ENCODE peak calls at places on chromosomes 3 and 15, in eight cellular contexts. A is spleen; E is left ventricle myocardium inferior; T is right cardiac atrium; J is aorta; P is CD8-positive, alpha-beta T cell; Y is lung; N is cardiac muscle cell. X is an unnamed sample. For H3K4me1, the result is how much of the 10 kb centered on the place peaks cover.

GRCh38 chr3:126983653-126984390 is 907 bp downstream of the PLXNA1 start:
- DNase-seq in A (peak), E (no peak), N (peak), T (no peak), J (no peak), P (peak), Y (no peak), X (peak)

GRCh38 chr3:155871746-155872158 is 1.3 kb downstream of the GMPS start:
- DNase-seq in T (no peak), J (no peak), A (no peak), P (no peak), E (no peak), Y (no peak), N (no peak), X (no peak)

GRCh38 chr3:139794469-139795265 is 116.9 kb upstream of the NMNAT3 start:
- DNase-seq in J (no peak), N (no peak), Y (no peak), P (no peak), E (no peak), T (no peak), A (no peak), X (no peak)

GRCh38 chr3:182349051-182349450 is 444.3 kb upstream of the ATP11B start:
- DNase-seq in N (no peak), Y (no peak), E (no peak), T (no peak), P (no peak), J (no peak), A (no peak), X (no peak)

GRCh38 chr3:48428863-48429415 is 947 bp downstream of the PLXNB1 start:
- DNase-seq in T (peak), P (peak), E (peak), Y (no peak), J (peak), A (no peak), N (peak), X (peak)

GRCh38 chr3:79200456-79200855 is 567.3 kb downstream of the ROBO1 start:
- DNase-seq in P (no peak), A (no peak), N (no peak), T (no peak), Y (no peak), J (no peak), E (no peak), X (no peak)

GRCh38 chr15:80436511-80437307 is 32.5 kb downstream of the ARNT2 start:
- DNase-seq in E (no peak), P (no peak), A (peak), J (no peak), N (no peak), Y (no peak), T (no peak), X (no peak)

GRCh38 chr3:134791992-134792391 is 3.1 kb upstream of the EPHB1 start:
- DNase-seq in T (no peak), E (no peak), N (no peak), A (no peak), J (no peak), Y (no peak), P (no peak), X (no peak)

GRCh38 chr15:56351957-56352506 is 13.2 kb upstream of the TEX9 start:
- DNase-seq in J (no peak), Y (no peak), P (no peak), A (no peak), T (no peak), N (no peak), E (no peak), X (no peak)

GRCh38 chr3:147162743-147163142 is 243.6 kb downstream of the ZIC4 start:
- DNase-seq in E (no peak), P (no peak), J (no peak), Y (no peak), A (no peak), N (no peak), T (no peak), X (no peak)

GRCh38 chr3:64082917-64083587 is 59.8 kb upstream of the PSMD6 start:
- DNase-seq in E (no peak), Y (no peak), P (no peak), A (no peak), J (no peak), N (no peak), T (no peak), X (no peak)

DNA sequence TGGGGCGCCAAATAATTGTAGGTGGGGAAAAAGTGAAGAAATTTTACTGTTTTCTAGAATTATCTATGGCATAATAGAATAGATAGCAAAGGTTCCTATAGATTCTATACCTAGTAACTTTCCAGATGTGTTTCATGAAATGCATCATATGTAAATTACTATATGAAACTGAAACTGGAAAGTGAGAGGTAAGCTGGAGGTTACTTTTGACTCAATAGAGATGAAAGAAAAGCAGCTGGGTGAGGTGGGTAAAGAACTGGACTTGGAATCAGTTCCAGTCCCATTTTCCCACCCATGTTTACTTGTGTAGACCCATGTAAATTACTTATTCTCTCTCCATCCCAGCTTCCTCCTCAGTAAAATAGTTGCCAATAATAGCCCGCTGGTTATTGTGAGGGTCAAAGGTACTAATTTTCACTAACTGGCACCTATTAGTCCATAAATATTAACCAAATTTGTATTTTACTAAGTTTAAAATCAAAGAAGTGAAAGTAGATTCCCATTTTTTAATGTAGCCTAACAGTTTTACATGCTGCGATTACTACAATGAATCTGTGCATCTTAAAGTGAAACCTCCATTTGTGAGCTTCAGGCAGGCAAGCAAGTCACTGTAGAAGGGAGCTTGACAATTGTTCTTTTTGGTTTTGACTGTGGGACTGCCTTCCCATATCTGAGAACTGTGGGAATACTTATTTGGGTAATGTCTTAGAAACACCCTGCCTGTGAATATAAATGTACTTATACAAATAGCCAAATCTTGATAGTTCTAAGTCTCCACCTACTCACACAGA is 312.1 kb downstream of the SLC9A9 start:
- DNase-seq in T (no peak), J (no peak), N (no peak), Y (no peak), P (no peak), A (no peak), E (no peak), X (no peak)
- H3K4me1 ChIP-seq in T (under half), J (under half), N (under half), Y (under half), P (under half), A (under half), E (under half), X (under half)

GRCh38 chr15:70198441-70199123 is 100.9 kb upstream of the TLE3 start:
- DNase-seq in N (no peak), J (no peak), T (no peak), Y (no peak), A (peak), E (no peak), P (no peak), X (no peak)
- H3K4me1 ChIP-seq in N (under half), J (under half), T (under half), Y (under half), A (under half), E (under half), P (under half), X (under half)

GRCh38 chr3:29337565-29337964 is 56.7 kb downstream of the RBMS3 start:
- DNase-seq in J (no peak), E (no peak), T (no peak), N (no peak), Y (no peak), P (no peak), A (no peak), X (no peak)
- H3K4me1 ChIP-seq in J (under half), E (half or more), T (under half), N (under half), Y (under half), P (under half), A (under half), X (under half)

GRCh38 chr3:188185717-188186236 is 31.8 kb downstream of the LPP start:
- DNase-seq in T (no peak), N (peak), J (no peak), E (no peak), P (no peak), A (peak), Y (peak), X (no peak)

GRCh38 chr3:188184649-188185048 is 30.7 kb downstream of the LPP start:
- DNase-seq in T (no peak), E (no peak), N (no peak), P (no peak), Y (no peak), A (no peak), J (no peak), X (no peak)

GRCh38 chr3:188187055-188187454 is 33.1 kb downstream of the LPP start:
- DNase-seq in E (no peak), A (no peak), Y (no peak), N (no peak), T (no peak), J (no peak), P (no peak), X (no peak)

GRCh38 chr3:188183452-188183851 is 29.5 kb downstream of the LPP start:
- DNase-seq in P (no peak), J (no peak), E (no peak), T (no peak), N (no peak), Y (no peak), A (no peak), X (no peak)

DNA sequence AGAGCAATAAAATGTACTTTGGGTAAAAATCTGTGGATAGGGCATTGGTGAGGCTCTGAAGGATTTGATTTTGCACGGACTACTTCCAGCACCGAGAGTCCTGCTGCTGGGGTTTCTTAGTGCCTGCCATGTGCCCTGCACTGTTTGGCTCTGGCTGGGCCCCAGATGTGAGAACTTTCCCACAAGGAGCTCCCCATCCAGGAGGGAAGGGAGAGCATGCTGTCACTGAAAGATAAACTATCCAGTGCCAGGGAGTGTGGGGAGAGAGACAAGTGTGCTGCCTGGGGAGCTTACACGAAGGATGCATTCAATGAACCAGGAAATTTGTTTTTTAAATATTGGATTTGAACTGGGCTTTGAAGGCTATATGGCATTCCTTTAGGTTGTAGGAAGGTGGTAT is 30.2 kb downstream of the LPP start:
- DNase-seq in T (no peak), A (no peak), E (no peak), N (no peak), P (no peak), Y (no peak), J (no peak), X (no peak)
- H3K4me1 ChIP-seq in T (under half), A (half or more), E (half or more), N (under half), P (under half), Y (under half), J (under half), X (half or more)

GRCh38 chr15:63019539-63020109 is 22.9 kb upstream of the TPM1 start:
- DNase-seq in J (no peak), T (peak), A (no peak), Y (no peak), P (no peak), N (peak), E (no peak), X (no peak)

GRCh38 chr15:63021031-63021430 is 21.5 kb upstream of the TPM1 start:
- DNase-seq in N (no peak), P (no peak), Y (no peak), A (no peak), J (no peak), E (no peak), T (no peak), X (no peak)

GRCh38 chr15:63020128-63020527 is 22.4 kb upstream of the TPM1 start:
- DNase-seq in T (no peak), J (no peak), Y (no peak), A (no peak), P (no peak), N (no peak), E (no peak), X (no peak)

GRCh38 chr15:63016234-63016633 is 26.3 kb upstream of the TPM1 start:
- DNase-seq in T (no peak), P (no peak), J (no peak), Y (no peak), A (no peak), N (no peak), E (no peak), X (no peak)

DNA sequence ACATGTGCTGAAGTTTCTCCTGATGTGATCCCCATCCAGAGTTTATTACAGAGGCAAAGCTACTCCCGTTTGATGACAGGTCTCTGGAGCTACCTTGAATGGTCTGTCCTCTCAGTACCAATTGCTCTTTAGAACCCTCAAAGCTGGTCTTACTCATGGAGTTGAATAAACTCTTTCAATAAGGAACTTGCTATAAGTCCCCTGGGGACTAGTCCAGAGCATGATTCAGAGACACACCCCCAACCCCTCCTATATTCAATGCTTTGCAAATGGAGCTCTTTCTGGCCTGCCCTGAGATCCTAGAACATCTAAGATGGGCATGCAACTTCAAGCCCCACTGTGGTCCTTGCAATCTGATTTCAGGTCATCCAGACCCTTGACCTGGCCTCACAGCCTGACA is 23.9 kb upstream of the TPM1 start:
- DNase-seq in J (no peak), T (no peak), P (no peak), N (no peak), Y (no peak), A (no peak), E (no peak), X (no peak)
- H3K4me1 ChIP-seq in J (under half), T (under half), P (under half), N (under half), Y (under half), A (under half), E (under half), X (under half)

DNA sequence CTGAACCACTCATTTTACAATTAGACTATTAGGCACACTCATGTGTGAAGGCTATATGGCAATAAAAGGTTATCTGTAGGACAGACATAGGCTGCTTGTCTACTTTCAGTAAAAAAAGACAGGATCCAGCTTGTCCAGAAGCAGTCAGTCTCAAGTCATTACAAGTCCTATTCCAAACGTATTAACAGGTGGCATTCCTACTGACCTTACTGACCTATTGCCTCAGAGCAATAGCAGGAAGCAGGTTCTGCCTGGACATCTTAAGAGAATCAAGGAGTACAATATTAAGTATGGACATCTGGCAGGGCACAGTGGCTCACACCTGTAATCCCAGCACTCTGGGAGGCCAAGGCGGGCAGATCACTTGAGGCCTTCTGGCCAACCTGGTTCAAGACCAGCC is 7.0 kb downstream of the CMTM6 start:
- DNase-seq in E (no peak), P (no peak), J (no peak), Y (no peak), T (no peak), N (no peak), A (no peak), X (no peak)
- H3K4me1 ChIP-seq in E (under half), P (under half), J (under half), Y (under half), T (under half), N (under half), A (half or more), X (under half)

GRCh38 chr3:13628841-13629551 is 80.1 kb downstream of the FBLN2 start:
- DNase-seq in E (no peak), T (no peak), N (no peak), J (no peak), Y (no peak), P (no peak), A (no peak), X (peak)

GRCh38 chr3:13628432-13628831 is 79.5 kb downstream of the FBLN2 start:
- DNase-seq in T (no peak), E (no peak), A (no peak), P (no peak), Y (no peak), N (no peak), J (no peak), X (no peak)

GRCh38 chr3:13626396-13626795 is 77.5 kb downstream of the FBLN2 start:
- DNase-seq in J (peak), P (no peak), T (no peak), A (peak), Y (no peak), E (no peak), N (no peak), X (no peak)

GRCh38 chr3:13627681-13628080 is 78.8 kb downstream of the FBLN2 start:
- DNase-seq in T (no peak), Y (no peak), J (no peak), N (no peak), E (no peak), A (no peak), P (no peak), X (peak)

DNA sequence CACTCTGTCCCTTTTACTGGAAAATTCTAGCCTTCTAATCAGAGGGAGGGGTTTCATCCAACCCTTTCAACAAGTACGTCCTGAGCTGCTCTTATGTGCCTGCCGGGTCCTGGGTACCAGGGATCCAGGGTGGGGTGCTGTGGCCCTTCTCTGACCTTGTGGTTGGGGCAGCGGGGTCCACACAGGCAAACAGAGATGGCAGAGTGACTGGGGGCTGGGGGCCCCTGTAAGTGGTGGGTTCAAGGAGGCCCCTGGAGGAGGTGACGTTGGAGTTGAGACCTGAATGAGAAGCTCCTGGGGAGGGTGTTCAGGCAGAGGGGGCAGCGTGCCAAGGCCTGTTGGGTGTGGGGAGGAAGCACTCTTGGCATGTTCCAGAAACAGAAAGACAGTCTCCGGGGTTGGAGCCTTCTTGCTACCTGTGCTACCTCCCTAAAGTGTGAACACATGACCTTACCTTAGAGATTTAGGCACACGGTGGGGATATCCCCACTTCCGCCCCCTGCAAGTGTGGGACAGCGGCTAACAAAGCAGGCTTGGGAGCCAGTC is 78.1 kb downstream of the FBLN2 start:
- DNase-seq in T (no peak), Y (no peak), E (no peak), P (no peak), A (no peak), J (peak), N (no peak), X (no peak)
- H3K4me1 ChIP-seq in T (under half), Y (under half), E (under half), P (under half), A (under half), J (under half), N (under half), X (under half)

DNA sequence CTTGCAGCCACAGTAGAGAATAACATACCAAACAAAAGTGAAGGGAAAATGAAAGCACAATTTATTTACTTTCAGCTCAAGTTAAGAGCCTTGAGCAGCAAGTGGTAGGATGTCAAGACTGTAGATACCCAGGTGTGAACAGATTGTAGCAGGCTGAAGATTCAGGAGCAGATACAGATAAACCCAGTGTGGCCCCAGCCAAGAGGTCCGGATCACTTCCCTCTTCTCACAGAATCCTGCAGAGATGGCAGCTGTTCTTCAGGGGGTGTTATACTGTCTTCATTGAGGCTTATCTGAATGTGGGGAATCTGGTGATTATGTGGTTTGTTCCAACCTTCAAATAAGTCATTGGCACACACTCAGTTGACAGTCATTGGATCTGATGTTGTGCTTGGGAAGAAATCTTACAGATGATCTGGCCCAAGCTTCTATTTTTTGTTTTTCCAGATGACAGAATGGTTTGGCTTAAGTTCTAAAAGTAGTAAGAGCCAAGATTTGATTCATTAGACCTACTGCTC is 2.2 kb downstream of the STARD9 start:
- DNase-seq in J (no peak), Y (no peak), N (no peak), T (no peak), P (no peak), A (no peak), E (no peak), X (no peak)
- H3K4me1 ChIP-seq in J (under half), Y (under half), N (under half), T (under half), P (under half), A (half or more), E (half or more), X (half or more)